ENCODE peak calls at places on chromosome 21, in ten cellular contexts. One of them, this sample, is unnamed.

GRCh38 chr21:21200939-21201610 is 202.9 kb downstream of the NCAM2 start:
- DNase-seq in vagina: no peak
- DNase-seq in HCT116: no peak
- DNase-seq in A549: no peak
- DNase-seq in heart left ventricle: no peak
- DNase-seq in gastrocnemius medialis: no peak
- DNase-seq in suprapubic skin: no peak
- DNase-seq in ovary: no peak
- DNase-seq in H1: no peak
- DNase-seq in stomach: no peak
- DNase-seq in this sample: no peak

GRCh38 chr21:15730484-15731242 is 881 bp downstream of the USP25 start:
- DNase-seq in vagina: no peak
- DNase-seq in HCT116: no peak
- DNase-seq in A549: no peak
- DNase-seq in heart left ventricle: no peak
- DNase-seq in gastrocnemius medialis: no peak
- DNase-seq in suprapubic skin: peak; percentile 63
- DNase-seq in ovary: peak; percentile 50
- DNase-seq in H1: no peak
- DNase-seq in stomach: no peak
- DNase-seq in this sample: no peak

GRCh38 chr21:28431527-28432200 is 561.0 kb downstream of the LTN1 start:
- DNase-seq in vagina: no peak
- DNase-seq in HCT116: no peak
- DNase-seq in A549: no peak
- DNase-seq in heart left ventricle: no peak
- DNase-seq in gastrocnemius medialis: no peak
- DNase-seq in suprapubic skin: no peak
- DNase-seq in ovary: no peak
- DNase-seq in H1: no peak
- DNase-seq in stomach: no peak
- DNase-seq in this sample: no peak

GRCh38 chr21:43884012-43884860 is 19.2 kb downstream of the AGPAT3 start:
- DNase-seq in vagina: no peak
- DNase-seq in HCT116: peak; percentile 83
- DNase-seq in A549: no peak
- DNase-seq in heart left ventricle: no peak
- DNase-seq in gastrocnemius medialis: no peak
- DNase-seq in suprapubic skin: no peak
- DNase-seq in ovary: no peak
- DNase-seq in H1: no peak
- DNase-seq in stomach: peak; percentile 61
- DNase-seq in this sample: no peak

GRCh38 chr21:22200378-22201092 is 1202.3 kb downstream of the NCAM2 start:
- DNase-seq in vagina: no peak
- DNase-seq in HCT116: no peak
- DNase-seq in A549: no peak
- DNase-seq in heart left ventricle: no peak
- DNase-seq in gastrocnemius medialis: no peak
- DNase-seq in suprapubic skin: no peak
- DNase-seq in ovary: no peak
- DNase-seq in H1: no peak
- DNase-seq in stomach: no peak
- DNase-seq in this sample: no peak

GRCh38 chr21:28627691-28628090 is 365.0 kb downstream of the LTN1 start:
- DNase-seq in vagina: no peak
- DNase-seq in HCT116: no peak
- DNase-seq in A549: no peak
- DNase-seq in heart left ventricle: no peak
- DNase-seq in gastrocnemius medialis: no peak
- DNase-seq in suprapubic skin: no peak
- DNase-seq in ovary: no peak
- DNase-seq in H1: no peak
- DNase-seq in stomach: no peak
- DNase-seq in this sample: no peak

GRCh38 chr21:35102488-35103407 is 53.6 kb upstream of the RUNX1 start:
- DNase-seq in vagina: no peak
- DNase-seq in HCT116: no peak
- DNase-seq in A549: no peak
- DNase-seq in heart left ventricle: peak; percentile 69
- DNase-seq in gastrocnemius medialis: peak; percentile 36
- DNase-seq in suprapubic skin: no peak
- DNase-seq in ovary: no peak
- DNase-seq in H1: no peak
- DNase-seq in stomach: peak; percentile 27
- DNase-seq in this sample: no peak

GRCh38 chr21:21715286-21715969 is 717.2 kb downstream of the NCAM2 start:
- DNase-seq in vagina: no peak
- DNase-seq in HCT116: no peak
- DNase-seq in A549: no peak
- DNase-seq in heart left ventricle: no peak
- DNase-seq in gastrocnemius medialis: no peak
- DNase-seq in suprapubic skin: no peak
- DNase-seq in ovary: no peak
- DNase-seq in H1: no peak
- DNase-seq in stomach: no peak
- DNase-seq in this sample: peak; percentile 6

GRCh38 chr21:14361958-14362357 is 21.0 kb downstream of the HSPA13 start:
- DNase-seq in vagina: no peak
- DNase-seq in HCT116: no peak
- DNase-seq in A549: no peak
- DNase-seq in heart left ventricle: no peak
- DNase-seq in gastrocnemius medialis: no peak
- DNase-seq in suprapubic skin: no peak
- DNase-seq in ovary: no peak
- DNase-seq in H1: no peak
- DNase-seq in stomach: no peak
- DNase-seq in this sample: no peak

GRCh38 chr21:29077651-29078090 is 4.2 kb upstream of the CCT8 start:
- DNase-seq in vagina: no peak
- DNase-seq in HCT116: no peak
- DNase-seq in A549: peak; percentile 28
- DNase-seq in heart left ventricle: no peak
- DNase-seq in gastrocnemius medialis: no peak
- DNase-seq in suprapubic skin: no peak
- DNase-seq in ovary: no peak
- DNase-seq in H1: no peak
- DNase-seq in stomach: no peak
- DNase-seq in this sample: no peak

GRCh38 chr21:34962586-34963222 is 86.4 kb downstream of the RUNX1 start:
- DNase-seq in vagina: no peak
- DNase-seq in HCT116: no peak
- DNase-seq in A549: no peak
- DNase-seq in heart left ventricle: no peak
- DNase-seq in gastrocnemius medialis: no peak
- DNase-seq in suprapubic skin: no peak
- DNase-seq in ovary: no peak
- DNase-seq in H1: no peak
- DNase-seq in stomach: no peak
- DNase-seq in this sample: no peak

GRCh38 chr21:42171091-42172053 is 47.6 kb upstream of the ABCG1 start:
- DNase-seq in vagina: peak; percentile 87
- DNase-seq in HCT116: peak; percentile 68
- DNase-seq in A549: no peak
- DNase-seq in heart left ventricle: peak; percentile 70
- DNase-seq in gastrocnemius medialis: no peak
- DNase-seq in suprapubic skin: no peak
- DNase-seq in ovary: no peak
- DNase-seq in H1: no peak
- DNase-seq in stomach: peak; percentile 71
- DNase-seq in this sample: no peak
- TF ChIP-seq POLR2A in vagina: no peak
- TF ChIP-seq POLR2A in HCT116: no peak
- TF ChIP-seq POLR2A in A549: no peak
- TF ChIP-seq POLR2A in heart left ventricle: no peak
- TF ChIP-seq POLR2A in gastrocnemius medialis: no peak
- TF ChIP-seq POLR2A in suprapubic skin: no peak
- TF ChIP-seq POLR2A in ovary: no peak
- TF ChIP-seq POLR2A in H1: no peak
- TF ChIP-seq POLR2A in stomach: no peak
- TF ChIP-seq POLR2A in this sample: no peak

GRCh38 chr21:37368536-37369279 is 2.1 kb downstream of the DYRK1A start:
- DNase-seq in vagina: no peak
- DNase-seq in HCT116: no peak
- DNase-seq in A549: no peak
- DNase-seq in heart left ventricle: no peak
- DNase-seq in gastrocnemius medialis: no peak
- DNase-seq in suprapubic skin: no peak
- DNase-seq in ovary: no peak
- DNase-seq in H1: no peak
- DNase-seq in stomach: no peak
- DNase-seq in this sample: no peak
- TF ChIP-seq POLR2A in vagina: no peak
- TF ChIP-seq POLR2A in HCT116: no peak
- TF ChIP-seq POLR2A in A549: no peak
- TF ChIP-seq POLR2A in heart left ventricle: no peak
- TF ChIP-seq POLR2A in gastrocnemius medialis: no peak
- TF ChIP-seq POLR2A in suprapubic skin: no peak
- TF ChIP-seq POLR2A in ovary: no peak
- TF ChIP-seq POLR2A in H1: no peak
- TF ChIP-seq POLR2A in stomach: no peak
- TF ChIP-seq POLR2A in this sample: no peak

GRCh38 chr21:32102426-32102825 is 176.4 kb downstream of the MIS18A start:
- DNase-seq in vagina: no peak
- DNase-seq in HCT116: no peak
- DNase-seq in A549: no peak
- DNase-seq in heart left ventricle: no peak
- DNase-seq in gastrocnemius medialis: no peak
- DNase-seq in suprapubic skin: no peak
- DNase-seq in ovary: no peak
- DNase-seq in H1: no peak
- DNase-seq in stomach: no peak
- DNase-seq in this sample: no peak
- TF ChIP-seq POLR2A in vagina: no peak
- TF ChIP-seq POLR2A in HCT116: no peak
- TF ChIP-seq POLR2A in A549: no peak
- TF ChIP-seq POLR2A in heart left ventricle: no peak
- TF ChIP-seq POLR2A in gastrocnemius medialis: no peak
- TF ChIP-seq POLR2A in suprapubic skin: no peak
- TF ChIP-seq POLR2A in ovary: no peak
- TF ChIP-seq POLR2A in H1: no peak
- TF ChIP-seq POLR2A in stomach: no peak
- TF ChIP-seq POLR2A in this sample: no peak

GRCh38 chr21:33901421-33902288 is 13.9 kb downstream of the ATP5PO start:
- DNase-seq in vagina: no peak
- DNase-seq in HCT116: peak; percentile 38
- DNase-seq in A549: no peak
- DNase-seq in heart left ventricle: no peak
- DNase-seq in gastrocnemius medialis: peak; percentile 77
- DNase-seq in suprapubic skin: no peak
- DNase-seq in ovary: no peak
- DNase-seq in H1: peak; percentile 61
- DNase-seq in stomach: no peak
- DNase-seq in this sample: peak; percentile 66
- TF ChIP-seq POLR2A in vagina: no peak
- TF ChIP-seq POLR2A in HCT116: no peak
- TF ChIP-seq POLR2A in A549: no peak
- TF ChIP-seq POLR2A in heart left ventricle: no peak
- TF ChIP-seq POLR2A in gastrocnemius medialis: no peak
- TF ChIP-seq POLR2A in suprapubic skin: no peak
- TF ChIP-seq POLR2A in ovary: no peak
- TF ChIP-seq POLR2A in H1: no peak
- TF ChIP-seq POLR2A in stomach: no peak
- TF ChIP-seq POLR2A in this sample: no peak

GRCh38 chr21:41295721-41296254 is 20.8 kb upstream of the FAM3B start:
- DNase-seq in vagina: no peak
- DNase-seq in HCT116: no peak
- DNase-seq in A549: no peak
- DNase-seq in heart left ventricle: no peak
- DNase-seq in gastrocnemius medialis: no peak
- DNase-seq in suprapubic skin: no peak
- DNase-seq in ovary: no peak
- DNase-seq in H1: no peak
- DNase-seq in stomach: peak; percentile 39
- DNase-seq in this sample: no peak
- TF ChIP-seq POLR2A in vagina: no peak
- TF ChIP-seq POLR2A in HCT116: no peak
- TF ChIP-seq POLR2A in A549: no peak
- TF ChIP-seq POLR2A in heart left ventricle: no peak
- TF ChIP-seq POLR2A in gastrocnemius medialis: no peak
- TF ChIP-seq POLR2A in suprapubic skin: no peak
- TF ChIP-seq POLR2A in ovary: no peak
- TF ChIP-seq POLR2A in H1: no peak
- TF ChIP-seq POLR2A in stomach: no peak
- TF ChIP-seq POLR2A in this sample: no peak

GRCh38 chr21:36541721-36542139 is 61.8 kb upstream of the CLDN14 start:
- DNase-seq in vagina: no peak
- DNase-seq in HCT116: no peak
- DNase-seq in A549: no peak
- DNase-seq in heart left ventricle: no peak
- DNase-seq in gastrocnemius medialis: no peak
- DNase-seq in suprapubic skin: no peak
- DNase-seq in ovary: no peak
- DNase-seq in H1: no peak
- DNase-seq in stomach: no peak
- DNase-seq in this sample: no peak
- TF ChIP-seq POLR2A in vagina: no peak
- TF ChIP-seq POLR2A in HCT116: no peak
- TF ChIP-seq POLR2A in A549: no peak
- TF ChIP-seq POLR2A in heart left ventricle: no peak
- TF ChIP-seq POLR2A in gastrocnemius medialis: no peak
- TF ChIP-seq POLR2A in suprapubic skin: no peak
- TF ChIP-seq POLR2A in ovary: no peak
- TF ChIP-seq POLR2A in H1: no peak
- TF ChIP-seq POLR2A in stomach: no peak
- TF ChIP-seq POLR2A in this sample: no peak

DNA sequence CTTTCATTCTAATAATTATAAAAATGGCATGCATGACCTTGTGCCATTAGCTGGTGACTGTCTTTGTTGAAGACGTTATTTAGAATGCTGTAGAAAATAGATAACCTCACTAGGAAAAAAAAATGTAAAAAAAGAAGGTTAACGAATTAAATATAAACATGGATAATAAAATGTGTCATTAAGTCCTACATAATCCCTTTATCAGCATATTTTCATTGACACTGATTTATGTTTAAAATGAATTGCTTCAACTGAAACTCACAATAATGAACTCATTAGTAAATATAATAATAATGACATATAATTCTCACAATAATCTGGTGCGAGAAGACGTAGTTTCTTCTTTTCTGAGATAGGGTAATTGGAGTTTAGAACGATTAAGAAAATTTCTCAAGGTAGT is 4.7 kb downstream of the TMPRSS15 start:
- DNase-seq in vagina: no peak
- DNase-seq in HCT116: no peak
- DNase-seq in A549: no peak
- DNase-seq in heart left ventricle: no peak
- DNase-seq in gastrocnemius medialis: no peak
- DNase-seq in suprapubic skin: no peak
- DNase-seq in ovary: no peak
- DNase-seq in H1: no peak
- DNase-seq in stomach: no peak
- DNase-seq in this sample: no peak
- TF ChIP-seq POLR2A in vagina: no peak
- TF ChIP-seq POLR2A in HCT116: no peak
- TF ChIP-seq POLR2A in A549: no peak
- TF ChIP-seq POLR2A in heart left ventricle: no peak
- TF ChIP-seq POLR2A in gastrocnemius medialis: no peak
- TF ChIP-seq POLR2A in suprapubic skin: no peak
- TF ChIP-seq POLR2A in ovary: no peak
- TF ChIP-seq POLR2A in H1: no peak
- TF ChIP-seq POLR2A in stomach: no peak
- TF ChIP-seq POLR2A in this sample: no peak

This sample was measured in H54.